ENCODE peak calls at places on chromosomes 2 and 18, in nine cellular contexts. One of them, this sample, is unnamed.

GRCh38 chr2:52976132-52976949 is 791.3 kb upstream of the CHAC2 start:
- DNase-seq in MM.1S: peak
- DNase-seq in SK-N-SH: no peak
- DNase-seq in HCT116: peak
- DNase-seq in GM23248: peak
- DNase-seq in OCI-LY7: peak
- DNase-seq in hepatocyte: peak
- DNase-seq in PC-3: peak
- DNase-seq in GM23338: peak
- DNase-seq in this sample: peak

GRCh38 chr18:23341383-23341782 is 111.7 kb upstream of the RIOK3 start:
- DNase-seq in OCI-LY7: no peak
- DNase-seq in SK-N-SH: no peak
- DNase-seq in GM23248: peak
- DNase-seq in PC-3: no peak
- DNase-seq in hepatocyte: no peak
- DNase-seq in MM.1S: no peak
- DNase-seq in HCT116: no peak
- DNase-seq in GM23338: no peak
- DNase-seq in this sample: no peak

GRCh38 chr2:145692971-145693478 is 1173.1 kb upstream of the ZEB2 start:
- DNase-seq in GM23248: peak
- DNase-seq in PC-3: peak
- DNase-seq in OCI-LY7: peak
- DNase-seq in HCT116: no peak
- DNase-seq in MM.1S: no peak
- DNase-seq in hepatocyte: peak
- DNase-seq in SK-N-SH: no peak
- DNase-seq in GM23338: no peak
- DNase-seq in this sample: no peak

GRCh38 chr2:8440029-8440778 is 241.7 kb upstream of the ID2 start:
- DNase-seq in OCI-LY7: no peak
- DNase-seq in MM.1S: no peak
- DNase-seq in hepatocyte: no peak
- DNase-seq in HCT116: no peak
- DNase-seq in PC-3: no peak
- DNase-seq in GM23248: no peak
- DNase-seq in SK-N-SH: no peak
- DNase-seq in GM23338: peak
- DNase-seq in this sample: no peak

GRCh38 chr2:238459081-238459629 is 32.4 kb downstream of the ASB1 start:
- DNase-seq in OCI-LY7: no peak
- DNase-seq in HCT116: no peak
- DNase-seq in GM23248: peak
- DNase-seq in PC-3: no peak
- DNase-seq in MM.1S: no peak
- DNase-seq in SK-N-SH: no peak
- DNase-seq in hepatocyte: no peak
- DNase-seq in GM23338: no peak
- DNase-seq in this sample: no peak

GRCh38 chr2:109148347-109148746 is 19.3 kb downstream of the SH3RF3 start:
- DNase-seq in HCT116: no peak
- DNase-seq in SK-N-SH: no peak
- DNase-seq in MM.1S: no peak
- DNase-seq in OCI-LY7: no peak
- DNase-seq in PC-3: no peak
- DNase-seq in GM23338: no peak
- DNase-seq in hepatocyte: no peak
- DNase-seq in GM23248: peak
- DNase-seq in this sample: no peak

GRCh38 chr2:48009256-48009655 is 103.0 kb upstream of the FBXO11 start:
- DNase-seq in GM23248: peak
- DNase-seq in OCI-LY7: no peak
- DNase-seq in GM23338: no peak
- DNase-seq in MM.1S: no peak
- DNase-seq in PC-3: no peak
- DNase-seq in HCT116: no peak
- DNase-seq in SK-N-SH: no peak
- DNase-seq in hepatocyte: no peak
- DNase-seq in this sample: no peak

GRCh38 chr18:38695559-38696270 is 1130.1 kb upstream of the CELF4 start:
- DNase-seq in GM23248: peak
- DNase-seq in OCI-LY7: no peak
- DNase-seq in MM.1S: no peak
- DNase-seq in PC-3: peak
- DNase-seq in hepatocyte: peak
- DNase-seq in SK-N-SH: no peak
- DNase-seq in HCT116: no peak
- DNase-seq in GM23338: no peak
- DNase-seq in this sample: no peak

GRCh38 chr2:77813614-77814013 is 291.4 kb upstream of the LRRTM4 start:
- DNase-seq in GM23248: no peak
- DNase-seq in GM23338: no peak
- DNase-seq in SK-N-SH: no peak
- DNase-seq in MM.1S: no peak
- DNase-seq in PC-3: no peak
- DNase-seq in hepatocyte: no peak
- DNase-seq in OCI-LY7: no peak
- DNase-seq in HCT116: no peak
- DNase-seq in this sample: no peak

GRCh38 chr2:20916604-20917286 is 93.8 kb upstream of the LDAH start:
- DNase-seq in GM23248: peak
- DNase-seq in HCT116: no peak
- DNase-seq in OCI-LY7: no peak
- DNase-seq in PC-3: no peak
- DNase-seq in GM23338: peak
- DNase-seq in MM.1S: no peak
- DNase-seq in hepatocyte: peak
- DNase-seq in SK-N-SH: peak
- DNase-seq in this sample: no peak

GRCh38 chr18:45617284-45617683 is 2.0 kb downstream of the SLC14A2 start:
- DNase-seq in SK-N-SH: peak
- DNase-seq in GM23338: no peak
- DNase-seq in HCT116: peak
- DNase-seq in OCI-LY7: no peak
- DNase-seq in hepatocyte: peak
- DNase-seq in PC-3: peak
- DNase-seq in MM.1S: no peak
- DNase-seq in GM23248: peak
- DNase-seq in this sample: no peak

GRCh38 chr2:162056796-162057399 is 17.1 kb downstream of the DPP4 start:
- DNase-seq in GM23248: no peak
- DNase-seq in hepatocyte: no peak
- DNase-seq in SK-N-SH: no peak
- DNase-seq in PC-3: peak
- DNase-seq in MM.1S: no peak
- DNase-seq in OCI-LY7: no peak
- DNase-seq in GM23338: no peak
- DNase-seq in HCT116: no peak
- DNase-seq in this sample: no peak

DNA sequence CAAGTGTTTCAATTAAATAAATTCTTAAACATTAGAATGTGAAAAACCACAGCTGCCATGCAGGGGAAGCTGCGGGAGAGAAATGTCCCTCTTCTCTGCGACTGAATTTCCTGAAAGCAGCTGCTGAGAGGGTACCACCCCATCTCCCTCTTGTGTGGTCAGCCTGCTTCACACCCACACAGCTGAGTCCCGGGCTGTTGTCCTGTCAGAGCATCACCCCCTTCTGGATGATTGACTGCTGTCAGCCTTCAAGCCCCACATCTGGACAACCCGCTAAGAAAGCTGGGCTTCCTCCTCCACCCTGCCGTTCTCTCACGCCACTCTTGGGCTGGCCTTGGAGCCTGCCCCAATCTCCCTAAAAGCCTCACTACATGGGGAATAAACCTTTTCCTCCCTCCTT is 26.0 kb downstream of the SH3YL1 start:
- DNase-seq in MM.1S: no peak
- DNase-seq in HCT116: no peak
- DNase-seq in hepatocyte: no peak
- DNase-seq in GM23338: no peak
- DNase-seq in SK-N-SH: no peak
- DNase-seq in OCI-LY7: no peak
- DNase-seq in PC-3: no peak
- DNase-seq in GM23248: no peak
- DNase-seq in this sample: peak
- TF ChIP-seq EZH2phosphoT487 in MM.1S: no peak
- TF ChIP-seq EZH2phosphoT487 in HCT116: no peak
- TF ChIP-seq EZH2phosphoT487 in hepatocyte: no peak
- TF ChIP-seq EZH2phosphoT487 in GM23338: no peak
- TF ChIP-seq EZH2phosphoT487 in SK-N-SH: no peak
- TF ChIP-seq EZH2phosphoT487 in OCI-LY7: no peak
- TF ChIP-seq EZH2phosphoT487 in PC-3: no peak
- TF ChIP-seq EZH2phosphoT487 in GM23248: no peak
- TF ChIP-seq EZH2phosphoT487 in this sample: no peak

GRCh38 chr2:32479224-32479623 is 122.4 kb downstream of the BIRC6 start:
- DNase-seq in SK-N-SH: no peak
- DNase-seq in GM23338: no peak
- DNase-seq in OCI-LY7: no peak
- DNase-seq in GM23248: peak
- DNase-seq in hepatocyte: no peak
- DNase-seq in PC-3: no peak
- DNase-seq in MM.1S: no peak
- DNase-seq in HCT116: no peak
- DNase-seq in this sample: no peak

GRCh38 chr2:32482466-32482865 is 125.6 kb downstream of the BIRC6 start:
- DNase-seq in PC-3: no peak
- DNase-seq in GM23248: no peak
- DNase-seq in MM.1S: no peak
- DNase-seq in OCI-LY7: no peak
- DNase-seq in GM23338: no peak
- DNase-seq in SK-N-SH: no peak
- DNase-seq in hepatocyte: no peak
- DNase-seq in HCT116: no peak
- DNase-seq in this sample: no peak

GRCh38 chr2:32485399-32485798 is 128.6 kb downstream of the BIRC6 start:
- DNase-seq in GM23338: no peak
- DNase-seq in GM23248: peak
- DNase-seq in MM.1S: no peak
- DNase-seq in HCT116: no peak
- DNase-seq in hepatocyte: no peak
- DNase-seq in OCI-LY7: no peak
- DNase-seq in PC-3: peak
- DNase-seq in SK-N-SH: no peak
- DNase-seq in this sample: no peak

GRCh38 chr2:32484907-32485306 is 128.1 kb downstream of the BIRC6 start:
- DNase-seq in OCI-LY7: no peak
- DNase-seq in GM23248: peak
- DNase-seq in MM.1S: no peak
- DNase-seq in hepatocyte: peak
- DNase-seq in GM23338: no peak
- DNase-seq in HCT116: peak
- DNase-seq in SK-N-SH: no peak
- DNase-seq in PC-3: peak
- DNase-seq in this sample: no peak

GRCh38 chr2:32479993-32480392 is 123.2 kb downstream of the BIRC6 start:
- DNase-seq in SK-N-SH: no peak
- DNase-seq in GM23338: no peak
- DNase-seq in GM23248: no peak
- DNase-seq in OCI-LY7: no peak
- DNase-seq in HCT116: no peak
- DNase-seq in PC-3: no peak
- DNase-seq in MM.1S: no peak
- DNase-seq in hepatocyte: no peak
- DNase-seq in this sample: no peak
- TF ChIP-seq EZH2phosphoT487 in SK-N-SH: no peak
- TF ChIP-seq EZH2phosphoT487 in GM23338: no peak
- TF ChIP-seq EZH2phosphoT487 in GM23248: no peak
- TF ChIP-seq EZH2phosphoT487 in OCI-LY7: no peak
- TF ChIP-seq EZH2phosphoT487 in HCT116: no peak
- TF ChIP-seq EZH2phosphoT487 in PC-3: no peak
- TF ChIP-seq EZH2phosphoT487 in MM.1S: no peak
- TF ChIP-seq EZH2phosphoT487 in hepatocyte: no peak
- TF ChIP-seq EZH2phosphoT487 in this sample: no peak

GRCh38 chr2:199739413-199740110 is 111.4 kb downstream of the FTCDNL1 start:
- DNase-seq in GM23338: peak
- DNase-seq in SK-N-SH: peak
- DNase-seq in PC-3: peak
- DNase-seq in OCI-LY7: peak
- DNase-seq in GM23248: peak
- DNase-seq in hepatocyte: peak
- DNase-seq in HCT116: peak
- DNase-seq in MM.1S: peak
- DNase-seq in this sample: peak
- TF ChIP-seq EZH2phosphoT487 in GM23338: no peak
- TF ChIP-seq EZH2phosphoT487 in SK-N-SH: no peak
- TF ChIP-seq EZH2phosphoT487 in PC-3: no peak
- TF ChIP-seq EZH2phosphoT487 in OCI-LY7: no peak
- TF ChIP-seq EZH2phosphoT487 in GM23248: no peak
- TF ChIP-seq EZH2phosphoT487 in hepatocyte: no peak
- TF ChIP-seq EZH2phosphoT487 in HCT116: no peak
- TF ChIP-seq EZH2phosphoT487 in MM.1S: no peak
- TF ChIP-seq EZH2phosphoT487 in this sample: no peak

GRCh38 chr18:76412818-76413565 is 82.0 kb downstream of the ZNF516 start:
- DNase-seq in OCI-LY7: no peak
- DNase-seq in PC-3: no peak
- DNase-seq in HCT116: no peak
- DNase-seq in SK-N-SH: no peak
- DNase-seq in MM.1S: no peak
- DNase-seq in GM23248: peak
- DNase-seq in GM23338: no peak
- DNase-seq in hepatocyte: no peak
- DNase-seq in this sample: no peak
- TF ChIP-seq EZH2phosphoT487 in OCI-LY7: no peak
- TF ChIP-seq EZH2phosphoT487 in PC-3: no peak
- TF ChIP-seq EZH2phosphoT487 in HCT116: no peak
- TF ChIP-seq EZH2phosphoT487 in SK-N-SH: no peak
- TF ChIP-seq EZH2phosphoT487 in MM.1S: no peak
- TF ChIP-seq EZH2phosphoT487 in GM23248: no peak
- TF ChIP-seq EZH2phosphoT487 in GM23338: no peak
- TF ChIP-seq EZH2phosphoT487 in hepatocyte: no peak
- TF ChIP-seq EZH2phosphoT487 in this sample: no peak

GRCh38 chr2:128440087-128440665 is 121.5 kb upstream of the HS6ST1 start:
- DNase-seq in MM.1S: no peak
- DNase-seq in HCT116: no peak
- DNase-seq in SK-N-SH: no peak
- DNase-seq in PC-3: no peak
- DNase-seq in OCI-LY7: no peak
- DNase-seq in hepatocyte: no peak
- DNase-seq in GM23248: no peak
- DNase-seq in GM23338: no peak
- DNase-seq in this sample: no peak
- TF ChIP-seq EZH2phosphoT487 in MM.1S: no peak
- TF ChIP-seq EZH2phosphoT487 in HCT116: no peak
- TF ChIP-seq EZH2phosphoT487 in SK-N-SH: no peak
- TF ChIP-seq EZH2phosphoT487 in PC-3: no peak
- TF ChIP-seq EZH2phosphoT487 in OCI-LY7: no peak
- TF ChIP-seq EZH2phosphoT487 in hepatocyte: no peak
- TF ChIP-seq EZH2phosphoT487 in GM23248: no peak
- TF ChIP-seq EZH2phosphoT487 in GM23338: no peak
- TF ChIP-seq EZH2phosphoT487 in this sample: no peak